ENCODE peak calls at places on chromosomes 6 and 20, in five cellular contexts. O is heart left ventricle, J is pancreas, E is heart right ventricle, F is stromal cell of bone marrow. A is an unnamed sample.

GRCh38 chr6:26030716-26031115 is 56.5 kb upstream of the HFE start:
- DNase-seq in O (no peak), J (no peak), E (no peak), F (no peak), A (no peak)

GRCh38 chr6:36827261-36828079 is 11.8 kb downstream of the CPNE5 start:
- DNase-seq in O (peak; percentile 54), J (no peak), E (peak; percentile 72), F (peak; percentile 64), A (no peak)

GRCh38 chr20:37615507-37616425 is 78.1 kb upstream of the CTNNBL1 start:
- DNase-seq in O (no peak), J (no peak), E (no peak), F (no peak), A (no peak)

GRCh38 chr6:12598919-12599318 is 117.6 kb upstream of the PHACTR1 start:
- DNase-seq in O (no peak), J (no peak), E (no peak), F (no peak), A (no peak)

GRCh38 chr6:158897236-158897635 is 78.1 kb upstream of the EZR start:
- DNase-seq in O (no peak), J (no peak), E (no peak), F (no peak), A (no peak)

GRCh38 chr6:46772754-46773153 is 20.4 kb upstream of the MEP1A start:
- DNase-seq in O (peak; percentile 28), J (no peak), E (peak; percentile 27), F (no peak), A (peak; percentile 24)

GRCh38 chr6:84466521-84466920 is 239.1 kb upstream of the CEP162 start:
- DNase-seq in O (no peak), J (no peak), E (no peak), F (peak; percentile 21), A (no peak)

GRCh38 chr20:62804021-62804631 is 509 bp upstream of the OGFR start:
- DNase-seq in O (no peak), J (no peak), E (no peak), F (no peak), A (no peak)

GRCh38 chr6:37757381-37757780 is 59.7 kb upstream of the MDGA1 start:
- DNase-seq in O (no peak), J (no peak), E (no peak), F (no peak), A (no peak)

GRCh38 chr6:37480118-37480736 is 19.5 kb downstream of the CCDC167 start:
- DNase-seq in O (no peak), J (no peak), E (no peak), F (no peak), A (no peak)

GRCh38 chr20:23361108-23361650 is 803 bp upstream of the GZF1 start:
- DNase-seq in O (no peak), J (peak; percentile 27), E (no peak), F (no peak), A (no peak)

GRCh38 chr20:36303020-36303595 is 3.0 kb upstream of the DLGAP4 start:
- DNase-seq in O (no peak), J (no peak), E (no peak), F (no peak), A (no peak)

GRCh38 chr6:152978058-152978457 is 4.8 kb downstream of the FBXO5 start:
- DNase-seq in O (no peak), J (no peak), E (no peak), F (no peak), A (no peak)

GRCh38 chr6:44712353-44713147 is 325.0 kb downstream of the CDC5L start:
- DNase-seq in O (no peak), J (no peak), E (no peak), F (no peak), A (no peak)

A was measured in mucosa of descending colon.